ENCODE peak calls at places on chromosome 15, in nine cellular contexts. Z, A, B, D, W, R, F, M and E are unnamed samples.

GRCh38 chr15:64681424-64682024 is 93.9 kb downstream of the RBPMS2 start:
- DNase-seq in W (peak), B (peak), F (peak), Z (peak), M (peak), A (peak), R (peak), D (no peak), E (peak)

GRCh38 chr15:87527416-87527815 is 729.1 kb downstream of the NTRK3 start:
- DNase-seq in A (no peak), R (no peak), D (no peak), W (no peak), B (no peak), M (no peak), Z (no peak), F (peak), E (peak)

GRCh38 chr15:88776646-88777045 is 26.6 kb upstream of the ACAN start:
- DNase-seq in W (no peak), Z (no peak), M (no peak), R (no peak), B (no peak), F (no peak), D (no peak), A (no peak), E (no peak)

GRCh38 chr15:67154249-67154648 is 88.8 kb downstream of the SMAD3 start:
- DNase-seq in D (no peak), Z (no peak), F (no peak), M (no peak), B (no peak), R (no peak), W (no peak), A (no peak), E (no peak)

GRCh38 chr15:79897701-79898113 is 893 bp upstream of the MTHFS start:
- DNase-seq in D (no peak), W (no peak), B (no peak), F (no peak), R (no peak), Z (no peak), M (peak), A (no peak), E (no peak)

GRCh38 chr15:68598171-68599152 is 19.7 kb downstream of the CORO2B start:
- DNase-seq in Z (no peak), W (no peak), B (peak), R (peak), D (no peak), A (no peak), M (no peak), F (no peak), E (no peak)

GRCh38 chr15:79985571-79985970 is 14.6 kb upstream of the BCL2A1 start:
- DNase-seq in M (no peak), B (peak), R (no peak), W (no peak), F (no peak), A (no peak), D (no peak), Z (no peak), E (no peak)

GRCh38 chr15:56325186-56325585 is 40.0 kb upstream of the TEX9 start:
- DNase-seq in M (no peak), Z (no peak), B (peak), F (peak), D (no peak), A (no peak), R (peak), W (no peak), E (no peak)

GRCh38 chr15:42121021-42121420 is 26.7 kb upstream of the PLA2G4D start:
- DNase-seq in F (no peak), M (peak), Z (no peak), D (no peak), B (no peak), W (no peak), R (no peak), A (no peak), E (no peak)

GRCh38 chr15:48719668-48720067 is 74.2 kb upstream of the FBN1 start:
- DNase-seq in W (no peak), D (no peak), R (no peak), A (no peak), Z (no peak), B (no peak), M (peak), F (no peak), E (no peak)

GRCh38 chr15:51162865-51163762 is 68.4 kb upstream of the TNFAIP8L3 start:
- DNase-seq in B (peak), W (peak), A (peak), D (peak), R (peak), Z (peak), M (peak), F (peak), E (peak)

GRCh38 chr15:58684036-58684700 is 65.3 kb downstream of the ADAM10 start:
- DNase-seq in B (no peak), W (no peak), D (no peak), R (no peak), Z (no peak), A (no peak), F (peak), M (peak), E (no peak)

GRCh38 chr15:63908986-63909385 is 75.2 kb upstream of the HERC1 start:
- DNase-seq in B (no peak), A (no peak), M (no peak), R (peak), Z (no peak), D (no peak), F (peak), W (no peak), E (no peak)

GRCh38 chr15:68265674-68266073 is 11.9 kb upstream of the FEM1B start:
- DNase-seq in M (no peak), B (no peak), W (no peak), R (no peak), D (no peak), A (no peak), F (no peak), Z (no peak), E (peak)

GRCh38 chr15:80739919-80740318 is 39.3 kb upstream of the CEMIP start:
- DNase-seq in D (no peak), R (no peak), M (no peak), F (no peak), A (no peak), B (no peak), Z (no peak), W (no peak), E (no peak)

GRCh38 chr15:96893159-96893906 is 562.8 kb downstream of the NR2F2 start:
- DNase-seq in W (peak), F (peak), A (peak), M (peak), Z (peak), R (peak), B (peak), D (no peak), E (peak)

GRCh38 chr15:91471410-91471993 is 371.4 kb downstream of the SV2B start:
- DNase-seq in Z (no peak), B (peak), M (peak), A (no peak), F (no peak), R (no peak), W (no peak), D (no peak), E (no peak)

GRCh38 chr15:78048410-78048946 is 29.0 kb downstream of the TBC1D2B start:
- DNase-seq in M (no peak), Z (no peak), W (no peak), F (no peak), D (no peak), R (no peak), B (no peak), A (no peak), E (no peak)

GRCh38 chr15:38899300-38899699 is 334.7 kb upstream of the RASGRP1 start:
- DNase-seq in R (no peak), D (no peak), A (no peak), F (peak), W (no peak), B (no peak), M (no peak), Z (no peak), E (no peak)

GRCh38 chr15:43911235-43911661 is 84.4 kb downstream of the WDR76 start:
- DNase-seq in M (no peak), B (peak), Z (no peak), W (no peak), F (peak), A (no peak), D (no peak), R (peak), E (no peak)

GRCh38 chr15:84818221-84819131 is 1.3 kb downstream of the ALPK3 start:
- DNase-seq in M (no peak), B (peak), F (no peak), D (peak), A (no peak), R (no peak), Z (no peak), W (no peak), E (peak)

GRCh38 chr15:42693496-42693895 is 43.4 kb downstream of the CDAN1 start:
- DNase-seq in Z (no peak), R (no peak), F (no peak), A (no peak), W (no peak), M (no peak), D (no peak), B (no peak), E (no peak)

GRCh38 chr15:67241132-67241855 is 13.2 kb downstream of the AAGAB start:
- DNase-seq in D (no peak), B (no peak), M (peak), Z (no peak), F (no peak), A (no peak), W (no peak), R (no peak), E (no peak)

GRCh38 chr15:79640206-79640605 is 208.1 kb downstream of the MINAR1 start:
- DNase-seq in B (peak), M (no peak), A (no peak), W (no peak), R (peak), D (no peak), Z (no peak), F (peak), E (no peak)